ENCODE peak calls at places on chromosome 10, in seven cellular contexts. B is fibroblast of lung; N is AG04450; W is CD4-positive, alpha-beta T cell; H is heart left ventricle; A is GM20000; X is MCF 10A. R is an unnamed sample.

GRCh38 chr10:86652361-86653202 is 1.8 kb upstream of the OPN4 start:
- DNase-seq in B (peak; percentile 21), N (no peak), W (no peak), H (peak; percentile 52), A (no peak), X (peak; percentile 19), R (no peak)

GRCh38 chr10:33617381-33617780 is 282.9 kb upstream of the NRP1 start:
- DNase-seq in B (peak; percentile 60), N (no peak), W (no peak), H (no peak), A (no peak), X (no peak), R (no peak)

GRCh38 chr10:103843854-103844567 is 11.4 kb downstream of the SH3PXD2A start:
- DNase-seq in B (no peak), N (no peak), W (no peak), H (no peak), A (no peak), X (no peak), R (no peak)

GRCh38 chr10:5545011-5545410 is 20.2 kb downstream of the CALML3 start:
- DNase-seq in B (no peak), N (no peak), W (no peak), H (peak; percentile 43), A (no peak), X (no peak), R (no peak)

GRCh38 chr10:94614558-94614957 is 69.0 kb downstream of the HELLS start:
- DNase-seq in B (no peak), N (no peak), W (no peak), H (no peak), A (no peak), X (no peak), R (no peak)

GRCh38 chr10:37222046-37222445 is 96.6 kb downstream of the ANKRD30A start:
- DNase-seq in B (no peak), N (no peak), W (no peak), H (no peak), A (no peak), X (no peak), R (no peak)

GRCh38 chr10:56646301-56646700 is 285.2 kb upstream of the ZWINT start:
- DNase-seq in B (no peak), N (no peak), W (no peak), H (no peak), A (no peak), X (no peak), R (no peak)

GRCh38 chr10:91378061-91378460 is 32.1 kb upstream of the HECTD2 start:
- DNase-seq in B (no peak), N (no peak), W (no peak), H (no peak), A (no peak), X (no peak), R (no peak)

GRCh38 chr10:47241256-47241655 is 58.7 kb upstream of the GDF10 start:
- DNase-seq in B (no peak), N (no peak), W (no peak), H (no peak), A (no peak), X (no peak), R (no peak)

GRCh38 chr10:103840747-103841085 is 14.7 kb downstream of the SH3PXD2A start:
- DNase-seq in B (no peak), N (no peak), W (no peak), H (no peak), A (no peak), X (no peak), R (no peak)

GRCh38 chr10:103752680-103753248 is 102.6 kb downstream of the SH3PXD2A start:
- DNase-seq in B (no peak), N (no peak), W (no peak), H (no peak), A (no peak), X (peak; percentile 46), R (no peak)

GRCh38 chr10:11724938-11725776 is 17.0 kb upstream of the ECHDC3 start:
- DNase-seq in B (peak; percentile 85), N (peak; percentile 49), W (no peak), H (no peak), A (peak; percentile 75), X (peak; percentile 72), R (peak; percentile 85)

GRCh38 chr10:74928742-74929191 is 102.4 kb downstream of the KAT6B start:
- DNase-seq in B (peak; percentile 72), N (no peak), W (no peak), H (no peak), A (no peak), X (no peak), R (no peak)

GRCh38 chr10:125079091-125079600 is 81.2 kb downstream of the CTBP2 start:
- DNase-seq in B (no peak), N (no peak), W (no peak), H (no peak), A (no peak), X (no peak), R (no peak)

GRCh38 chr10:7767209-7767608 is 20.6 kb downstream of the KIN start:
- DNase-seq in B (peak; percentile 84), N (peak; percentile 78), W (no peak), H (no peak), A (no peak), X (peak; percentile 96), R (no peak)

GRCh38 chr10:23148214-23148613 is 43.9 kb upstream of the PTF1A start:
- DNase-seq in B (no peak), N (no peak), W (no peak), H (no peak), A (no peak), X (no peak), R (no peak)

GRCh38 chr10:92590623-92591549 is 2.0 kb upstream of the KIF11 start:
- DNase-seq in B (peak; percentile 71), N (no peak), W (no peak), H (no peak), A (peak; percentile 54), X (peak; percentile 49), R (peak; percentile 64)

GRCh38 chr10:77669892-77670291 is 32.3 kb upstream of the KCNMA1 start:
- DNase-seq in B (no peak), N (no peak), W (no peak), H (no peak), A (no peak), X (no peak), R (no peak)

GRCh38 chr10:85645851-85646250 is 720.7 kb downstream of the GRID1 start:
- DNase-seq in B (no peak), N (no peak), W (no peak), H (no peak), A (no peak), X (no peak), R (no peak)

GRCh38 chr10:122141821-122142651 is 129.1 kb upstream of the BTBD16 start:
- DNase-seq in B (peak; percentile 54), N (no peak), W (no peak), H (no peak), A (no peak), X (peak; percentile 36), R (no peak)

GRCh38 chr10:72928798-72929197 is 25.8 kb downstream of the PLA2G12B start:
- DNase-seq in B (no peak), N (no peak), W (no peak), H (no peak), A (no peak), X (no peak), R (no peak)

GRCh38 chr10:33921970-33922605 is 587.6 kb upstream of the NRP1 start:
- DNase-seq in B (no peak), N (no peak), W (no peak), H (no peak), A (no peak), X (no peak), R (no peak)

GRCh38 chr10:107232013-107232412 is 67.5 kb upstream of the SORCS1 start:
- DNase-seq in B (no peak), N (no peak), W (no peak), H (no peak), A (no peak), X (peak; percentile 70), R (no peak)

DNA sequence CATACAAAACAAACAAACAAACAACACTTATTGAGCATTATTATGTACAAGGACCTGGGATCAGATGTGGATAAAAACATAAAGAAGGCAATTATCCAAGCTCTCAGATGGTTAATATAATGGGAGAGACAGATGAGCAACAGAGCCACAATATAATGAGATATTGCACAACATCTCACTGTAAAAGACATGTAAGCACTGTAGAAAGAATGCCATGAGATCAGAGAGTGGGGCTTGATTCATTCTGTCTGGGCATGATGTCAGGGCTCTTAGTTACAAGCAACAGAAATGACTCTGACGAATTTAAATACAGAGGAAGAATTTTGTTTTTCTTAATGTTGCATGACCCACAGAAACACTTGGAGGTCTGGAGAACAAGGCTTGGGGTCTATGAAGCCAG is 164.7 kb upstream of the PLXDC2 start:
- DNase-seq in B (peak; percentile 96), N (peak; percentile 87), W (no peak), H (no peak), A (no peak), X (peak; percentile 58), R (no peak)
- TF ChIP-seq CTCF in B (no peak), N (no peak), W (no peak), H (no peak), A (no peak), X (no peak), R (no peak)

GRCh38 chr10:71705582-71705981 is 14.0 kb downstream of the C10orf105 start:
- DNase-seq in B (no peak), N (no peak), W (no peak), H (no peak), A (no peak), X (peak; percentile 36), R (no peak)

GRCh38 chr10:71701733-71702132 is 17.8 kb downstream of the C10orf105 start:
- DNase-seq in B (no peak), N (no peak), W (no peak), H (no peak), A (no peak), X (no peak), R (no peak)

GRCh38 chr10:71700735-71701368 is 18.7 kb downstream of the C10orf105 start:
- DNase-seq in B (no peak), N (no peak), W (no peak), H (no peak), A (no peak), X (no peak), R (no peak)

GRCh38 chr10:71704816-71705215 is 14.8 kb downstream of the C10orf105 start:
- DNase-seq in B (no peak), N (no peak), W (no peak), H (no peak), A (no peak), X (no peak), R (no peak)

DNA sequence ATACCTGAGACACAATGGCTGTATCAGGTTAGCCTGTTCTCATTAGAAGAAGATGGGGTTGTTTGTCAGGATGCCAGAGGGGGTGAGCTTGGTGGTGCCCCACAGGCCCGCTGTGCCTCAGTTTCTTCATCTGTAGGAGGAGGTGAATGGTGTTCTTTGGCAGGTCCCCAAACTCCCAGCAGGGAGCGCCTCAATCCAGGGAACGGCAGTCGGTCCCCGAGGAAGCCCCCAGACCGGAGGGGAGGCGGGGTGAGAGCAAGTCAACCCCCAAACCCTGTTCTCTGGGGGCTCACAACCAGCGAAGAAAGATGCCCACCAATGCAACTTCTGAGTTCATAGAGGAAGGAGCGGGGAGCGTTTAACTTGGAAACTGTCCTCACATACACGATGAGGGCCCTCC is 16.0 kb downstream of the C10orf105 start:
- DNase-seq in B (no peak), N (no peak), W (no peak), H (no peak), A (no peak), X (no peak), R (no peak)
- TF ChIP-seq CTCF in B (no peak), N (no peak), W (peak; percentile 20), H (no peak), A (no peak), X (no peak), R (no peak)

GRCh38 chr10:44857363-44858016 is 53.6 kb upstream of the TMEM72 start:
- DNase-seq in B (peak; percentile 63), N (peak; percentile 54), W (peak; percentile 31), H (peak; percentile 86), A (peak; percentile 76), X (peak; percentile 69), R (peak; percentile 82)
- TF ChIP-seq CTCF in B (peak; percentile 99), N (peak; percentile 100), W (peak; percentile 98), H (peak; percentile 96), A (peak; percentile 97), X (peak; percentile 96), R (peak; percentile 97)

GRCh38 chr10:89466599-89467035 is 52.2 kb downstream of the IFIT5 start:
- DNase-seq in B (peak; percentile 77), N (no peak), W (no peak), H (no peak), A (peak; percentile 10), X (peak; percentile 77), R (no peak)
- TF ChIP-seq CTCF in B (peak; percentile 73), N (peak; percentile 64), W (no peak), H (peak; percentile 21), A (peak; percentile 8), X (peak; percentile 43), R (no peak)